ENCODE peak calls at places on chromosomes 4 and X, in eight cellular contexts. B is stomach, Q is pancreas, S is A549, C is lower leg skin, N is breast epithelium, J is lung, D is suprapubic skin. K is an unnamed sample.

GRCh38 chr4:146643812-146644401 is 5.2 kb downstream of the POU4F2 start:
- DNase-seq in S (no peak), N (no peak), B (no peak), C (no peak), J (no peak), D (no peak), Q (no peak), K (no peak)

GRCh38 chr4:4735136-4735754 is 124.2 kb upstream of the MSX1 start:
- DNase-seq in N (no peak), B (no peak), D (no peak), Q (no peak), J (no peak), C (peak; percentile 9), S (no peak), K (no peak)

GRCh38 chr4:165010487-165010886 is 21.3 kb upstream of the TRIM60 start:
- DNase-seq in S (no peak), D (no peak), Q (no peak), N (no peak), J (no peak), B (no peak), C (no peak), K (no peak)

GRCh38 chr4:2930135-2930805 is 32.9 kb downstream of the NOP14 start:
- DNase-seq in J (no peak), D (peak; percentile 76), C (peak; percentile 78), Q (no peak), B (peak; percentile 50), S (no peak), N (no peak), K (no peak)

GRCh38 chrX:22634081-22634480 is 361.4 kb downstream of the CBLL2 start:
- DNase-seq in C (no peak), D (no peak), Q (no peak), N (no peak), B (no peak), S (no peak), J (no peak), K (peak; percentile 64)

GRCh38 chrX:101977091-101977490 is 45.3 kb upstream of the ZMAT1 start:
- DNase-seq in S (no peak), D (no peak), J (no peak), B (no peak), Q (no peak), N (no peak), C (no peak), K (peak; percentile 52)

GRCh38 chrX:49202022-49202421 is 2.0 kb upstream of the SYP start:
- DNase-seq in S (no peak), J (no peak), N (no peak), D (no peak), C (no peak), Q (no peak), B (no peak), K (no peak)

GRCh38 chr4:158111241-158111640 is 61.6 kb downstream of the GASK1B start:
- DNase-seq in N (no peak), C (no peak), J (no peak), D (no peak), Q (no peak), S (no peak), B (no peak), K (no peak)

GRCh38 chr4:70724463-70724862 is 2.7 kb downstream of the RUFY3 start:
- DNase-seq in Q (no peak), S (no peak), B (no peak), N (no peak), C (no peak), D (no peak), J (no peak), K (no peak)

GRCh38 chr4:61180405-61180804 is 19.7 kb upstream of the ADGRL3 start:
- DNase-seq in Q (no peak), C (no peak), S (no peak), D (no peak), N (no peak), J (no peak), B (no peak), K (no peak)

GRCh38 chr4:71380721-71381120 is 41.9 kb downstream of the SLC4A4 start:
- DNase-seq in N (no peak), J (no peak), C (no peak), S (no peak), Q (no peak), B (no peak), D (no peak), K (peak; percentile 65)

GRCh38 chrX:126552313-126553022 is at the start of gene DCAF12L1:
- DNase-seq in J (no peak), B (peak; percentile 30), N (no peak), Q (no peak), D (no peak), C (no peak), S (no peak), K (no peak)

GRCh38 chr4:123587983-123588494 is 191.4 kb downstream of the SPRY1 start:
- DNase-seq in J (no peak), Q (peak; percentile 6), C (peak; percentile 85), D (no peak), N (no peak), S (peak; percentile 64), B (peak; percentile 43), K (peak; percentile 79)

GRCh38 chr4:175705407-175705806 is 106.7 kb downstream of the GPM6A start:
- DNase-seq in Q (peak; percentile 2), D (no peak), J (no peak), S (no peak), B (no peak), N (peak; percentile 65), C (no peak), K (no peak)

GRCh38 chr4:144819591-144819990 is 173.6 kb downstream of the HHIP start:
- DNase-seq in B (no peak), S (no peak), D (no peak), Q (no peak), N (no peak), J (no peak), C (no peak), K (no peak)

GRCh38 chr4:23728971-23729370 is 160.9 kb downstream of the PPARGC1A start:
- DNase-seq in N (no peak), Q (no peak), J (no peak), B (no peak), D (no peak), C (no peak), S (no peak), K (no peak)

GRCh38 chrX:23784487-23785301 is 1.7 kb downstream of the SAT1 start:
- DNase-seq in C (no peak), J (no peak), S (no peak), D (no peak), Q (no peak), N (no peak), B (no peak), K (peak; percentile 85)

GRCh38 chr4:102168580-102168979 is 176.7 kb downstream of the SLC39A8 start:
- DNase-seq in D (no peak), J (no peak), N (no peak), B (no peak), S (no peak), Q (no peak), C (no peak), K (no peak)

GRCh38 chr4:41257257-41257900 is 651 bp downstream of the UCHL1 start:
- DNase-seq in Q (peak; percentile 28), C (peak; percentile 87), D (no peak), J (peak; percentile 45), S (peak; percentile 24), N (no peak), B (peak; percentile 62), K (peak; percentile 45)

GRCh38 chr4:88104902-88105610 is 53.4 kb downstream of the ABCG2 start:
- DNase-seq in D (no peak), Q (no peak), S (no peak), J (no peak), N (no peak), C (no peak), B (no peak), K (peak; percentile 45)

GRCh38 chr4:38078590-38079381 is 118.6 kb downstream of the PTTG2 start:
- DNase-seq in Q (no peak), S (no peak), C (peak; percentile 54), B (no peak), N (no peak), D (no peak), J (no peak), K (peak; percentile 58)

GRCh38 chr4:188387134-188387791 is 248.0 kb downstream of the TRIML1 start:
- DNase-seq in B (no peak), C (no peak), Q (no peak), S (no peak), D (no peak), N (peak; percentile 38), J (no peak), K (peak; percentile 52)
- H3K4me3 ChIP-seq in B (no peak overlapping the region), C (no peak overlapping the region), Q (no peak overlapping the region), S (no peak overlapping the region), D (no peak overlapping the region), N (no peak overlapping the region), J (no peak overlapping the region), K (no peak overlapping the region)

DNA sequence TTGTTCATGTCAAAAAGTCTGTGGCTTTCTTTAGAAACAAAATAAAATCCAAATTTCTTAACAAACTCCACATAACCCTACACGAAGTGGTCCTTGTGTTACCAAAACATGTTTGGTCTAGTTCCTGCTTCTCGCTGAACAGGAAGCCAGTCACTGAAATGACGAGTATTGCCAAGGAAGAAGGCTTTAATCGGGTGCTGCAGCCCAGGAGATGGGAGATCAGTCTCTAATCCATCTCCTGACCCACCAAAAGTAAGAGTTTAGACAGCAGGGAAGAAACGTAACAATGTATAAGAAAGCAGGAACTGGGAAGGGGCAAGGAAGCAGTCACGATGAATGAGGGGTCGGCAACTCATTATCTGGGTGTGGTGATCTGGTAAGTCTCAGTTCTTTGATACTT is 144.6 kb upstream of the MAP9 start:
- DNase-seq in N (no peak), S (no peak), Q (no peak), D (no peak), J (no peak), C (no peak), B (no peak), K (no peak)
- TF ChIP-seq CTCF in N (no peak), S (no peak), Q (no peak), D (no peak), J (no peak), C (no peak), B (no peak), K (no peak)

DNA sequence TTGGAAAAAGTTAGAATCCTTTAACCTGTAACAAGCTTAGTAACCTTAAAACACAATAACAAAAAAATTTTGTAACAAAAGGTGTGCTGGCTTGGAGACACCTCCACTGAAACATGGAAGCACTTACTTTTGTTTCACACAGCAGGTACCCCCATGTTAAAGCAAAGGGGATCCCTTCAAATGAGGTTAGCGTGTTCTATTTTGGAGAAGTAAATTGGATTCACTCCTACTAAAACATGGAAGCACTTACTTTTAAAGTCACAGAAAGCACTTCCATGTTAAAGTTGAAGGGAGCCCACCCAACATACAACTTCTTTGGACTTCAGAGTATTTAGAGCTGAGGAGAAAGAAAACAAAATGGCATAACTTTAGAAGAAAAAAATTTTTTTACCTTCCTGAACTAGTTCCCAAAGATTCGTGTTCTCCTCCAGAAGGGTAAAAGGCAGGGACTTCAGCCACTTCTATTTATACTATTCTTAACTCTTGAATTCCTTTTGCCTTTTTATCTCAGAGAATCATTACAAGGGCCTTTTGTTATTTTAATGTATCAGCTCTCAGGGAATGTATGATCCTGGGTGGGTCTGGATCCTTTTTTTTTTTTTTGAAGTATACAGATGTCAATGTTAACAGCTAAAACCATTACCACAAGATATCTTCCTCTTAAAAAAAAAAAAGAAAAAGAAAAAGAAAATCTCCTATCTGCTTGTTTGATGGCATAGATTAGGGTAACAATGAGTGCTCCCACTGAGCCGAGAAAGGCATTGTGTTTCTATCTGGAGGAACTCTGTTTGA is 11.5 kb downstream of the LARP7 start:
- DNase-seq in N (no peak), B (no peak), Q (no peak), S (no peak), C (no peak), D (no peak), J (no peak), K (no peak)
- H3K4me3 ChIP-seq in N (no peak overlapping the region), B (no peak overlapping the region), Q (no peak overlapping the region), S (no peak overlapping the region), C (no peak overlapping the region), D (no peak overlapping the region), J (no peak overlapping the region), K (no peak overlapping the region)

GRCh38 chrX:71909956-71910355 is 689 bp upstream of the NHSL2 start:
- DNase-seq in D (no peak), B (no peak), C (no peak), N (no peak), Q (no peak), S (no peak), J (no peak), K (peak; percentile 4)
- TF ChIP-seq CTCF in D (no peak), B (no peak), C (no peak), N (no peak), Q (no peak), S (peak; percentile 33), J (no peak), K (peak; percentile 46)